ENCODE peak calls at places on chromosome 20, in five cellular contexts. One of them, this sample, is unnamed.

GRCh38 chr20:25389858-25390537 is 637 bp downstream of the ABHD12 start:
- DNase-seq in A549: no peak
- DNase-seq in IMR-90: no peak
- DNase-seq in SK-N-SH: peak
- DNase-seq in K562: peak
- DNase-seq in this sample: no peak

GRCh38 chr20:52448513-52448912 is 256.9 kb upstream of the ZFP64 start:
- DNase-seq in A549: no peak
- DNase-seq in IMR-90: no peak
- DNase-seq in SK-N-SH: no peak
- DNase-seq in K562: no peak
- DNase-seq in this sample: no peak

GRCh38 chr20:6693178-6693807 is 74.2 kb upstream of the BMP2 start:
- DNase-seq in A549: no peak
- DNase-seq in IMR-90: no peak
- DNase-seq in SK-N-SH: no peak
- DNase-seq in K562: no peak
- DNase-seq in this sample: no peak

GRCh38 chr20:40945754-40946451 is 82.7 kb upstream of the TOP1 start:
- DNase-seq in A549: peak
- DNase-seq in IMR-90: peak
- DNase-seq in SK-N-SH: peak
- DNase-seq in K562: peak
- DNase-seq in this sample: no peak

GRCh38 chr20:57810511-57811372 is 100.9 kb upstream of the PMEPA1 start:
- DNase-seq in A549: peak
- DNase-seq in IMR-90: no peak
- DNase-seq in SK-N-SH: no peak
- DNase-seq in K562: no peak
- DNase-seq in this sample: no peak

GRCh38 chr20:63736893-63737689 is 627 bp downstream of the LIME1 start:
- DNase-seq in A549: no peak
- DNase-seq in IMR-90: no peak
- DNase-seq in SK-N-SH: peak
- DNase-seq in K562: no peak
- DNase-seq in this sample: no peak

GRCh38 chr20:48295966-48296421 is 510.7 kb upstream of the SULF2 start:
- DNase-seq in A549: no peak
- DNase-seq in IMR-90: peak
- DNase-seq in SK-N-SH: no peak
- DNase-seq in K562: no peak
- DNase-seq in this sample: no peak

GRCh38 chr20:55424968-55425367 is 580.4 kb downstream of the CBLN4 start:
- DNase-seq in A549: no peak
- DNase-seq in IMR-90: no peak
- DNase-seq in SK-N-SH: no peak
- DNase-seq in K562: no peak
- DNase-seq in this sample: no peak

GRCh38 chr20:30599990-30600389 is 657.5 kb upstream of the DEFB115 start:
- DNase-seq in A549: no peak
- DNase-seq in IMR-90: no peak
- DNase-seq in SK-N-SH: no peak
- DNase-seq in K562: no peak
- DNase-seq in this sample: no peak

GRCh38 chr20:41138527-41139226 is 1.3 kb downstream of the PLCG1 start:
- DNase-seq in A549: no peak
- DNase-seq in IMR-90: peak
- DNase-seq in SK-N-SH: peak
- DNase-seq in K562: no peak
- DNase-seq in this sample: no peak

GRCh38 chr20:7916648-7917047 is 23.6 kb downstream of the HAO1 start:
- DNase-seq in A549: no peak
- DNase-seq in IMR-90: no peak
- DNase-seq in SK-N-SH: no peak
- DNase-seq in K562: no peak
- DNase-seq in this sample: no peak

GRCh38 chr20:34473262-34473883 is 42.8 kb upstream of the DYNLRB1 start:
- DNase-seq in A549: peak
- DNase-seq in IMR-90: peak
- DNase-seq in SK-N-SH: peak
- DNase-seq in K562: peak
- DNase-seq in this sample: no peak

GRCh38 chr20:6381887-6382286 is 259.1 kb upstream of the FERMT1 start:
- DNase-seq in A549: peak
- DNase-seq in IMR-90: peak
- DNase-seq in SK-N-SH: peak
- DNase-seq in K562: no peak
- DNase-seq in this sample: no peak

GRCh38 chr20:6746901-6747609 is 20.4 kb upstream of the BMP2 start:
- DNase-seq in A549: peak
- DNase-seq in IMR-90: peak
- DNase-seq in SK-N-SH: no peak
- DNase-seq in K562: no peak
- DNase-seq in this sample: peak

GRCh38 chr20:50681359-50682064 is 9.8 kb downstream of the RIPOR3 start:
- DNase-seq in A549: no peak
- DNase-seq in IMR-90: no peak
- DNase-seq in SK-N-SH: no peak
- DNase-seq in K562: no peak
- DNase-seq in this sample: no peak

GRCh38 chr20:34410331-34410730 is 47.3 kb downstream of the ITCH start:
- DNase-seq in A549: no peak
- DNase-seq in IMR-90: peak
- DNase-seq in SK-N-SH: no peak
- DNase-seq in K562: no peak
- DNase-seq in this sample: no peak

GRCh38 chr20:64047968-64048401 is 1.5 kb downstream of the SOX18 start:
- DNase-seq in A549: no peak
- DNase-seq in IMR-90: no peak
- DNase-seq in SK-N-SH: no peak
- DNase-seq in K562: no peak
- DNase-seq in this sample: no peak

GRCh38 chr20:5863040-5863811 is 87.1 kb downstream of the TRMT6 start:
- DNase-seq in A549: no peak
- DNase-seq in IMR-90: peak
- DNase-seq in SK-N-SH: no peak
- DNase-seq in K562: no peak
- DNase-seq in this sample: no peak

GRCh38 chr20:3621111-3621510 is 42.1 kb downstream of the GFRA4 start:
- DNase-seq in A549: no peak
- DNase-seq in IMR-90: no peak
- DNase-seq in SK-N-SH: no peak
- DNase-seq in K562: no peak
- DNase-seq in this sample: no peak

GRCh38 chr20:32909896-32910571 is 51.3 kb downstream of the EFCAB8 start:
- DNase-seq in A549: no peak
- DNase-seq in IMR-90: no peak
- DNase-seq in SK-N-SH: no peak
- DNase-seq in K562: no peak
- DNase-seq in this sample: no peak

GRCh38 chr20:4555188-4555893 is 166.4 kb upstream of the PRND start:
- DNase-seq in A549: peak
- DNase-seq in IMR-90: peak
- DNase-seq in SK-N-SH: no peak
- DNase-seq in K562: no peak
- DNase-seq in this sample: no peak

GRCh38 chr20:45308078-45308778 is at the start of gene MATN4:
- DNase-seq in A549: no peak
- DNase-seq in IMR-90: no peak
- DNase-seq in SK-N-SH: no peak
- DNase-seq in K562: no peak
- DNase-seq in this sample: no peak

GRCh38 chr20:19975436-19975799 is 41.7 kb upstream of the NAA20 start:
- DNase-seq in A549: peak
- DNase-seq in IMR-90: peak
- DNase-seq in SK-N-SH: no peak
- DNase-seq in K562: no peak
- DNase-seq in this sample: no peak

GRCh38 chr20:59741073-59741472 is 136.7 kb downstream of the PHACTR3 start:
- DNase-seq in A549: no peak
- DNase-seq in IMR-90: no peak
- DNase-seq in SK-N-SH: no peak
- DNase-seq in K562: no peak
- DNase-seq in this sample: no peak

GRCh38 chr20:43787937-43788336 is 61.1 kb upstream of the GTSF1L start:
- DNase-seq in A549: no peak
- DNase-seq in IMR-90: no peak
- DNase-seq in SK-N-SH: no peak
- DNase-seq in K562: no peak
- DNase-seq in this sample: no peak

GRCh38 chr20:4006640-4007039 is 8.7 kb downstream of the RNF24 start:
- DNase-seq in A549: no peak
- DNase-seq in IMR-90: no peak
- DNase-seq in SK-N-SH: peak
- DNase-seq in K562: no peak
- DNase-seq in this sample: no peak

GRCh38 chr20:37327748-37328147 is 18.2 kb upstream of the SRC start:
- DNase-seq in A549: no peak
- DNase-seq in IMR-90: peak
- DNase-seq in SK-N-SH: no peak
- DNase-seq in K562: no peak
- DNase-seq in this sample: no peak

GRCh38 chr20:39468703-39469102 is 506.6 kb downstream of the DHX35 start:
- DNase-seq in A549: no peak
- DNase-seq in IMR-90: no peak
- DNase-seq in SK-N-SH: no peak
- DNase-seq in K562: no peak
- DNase-seq in this sample: no peak

GRCh38 chr20:881051-881820 is 34.9 kb downstream of the ANGPT4 start:
- DNase-seq in A549: peak
- DNase-seq in IMR-90: peak
- DNase-seq in SK-N-SH: no peak
- DNase-seq in K562: peak
- DNase-seq in this sample: peak

GRCh38 chr20:32619586-32619985 is 34.5 kb upstream of the NOL4L start:
- DNase-seq in A549: no peak
- DNase-seq in IMR-90: no peak
- DNase-seq in SK-N-SH: no peak
- DNase-seq in K562: no peak
- DNase-seq in this sample: no peak

GRCh38 chr20:11158589-11158988 is 484.8 kb upstream of the JAG1 start:
- DNase-seq in A549: no peak
- DNase-seq in IMR-90: no peak
- DNase-seq in SK-N-SH: no peak
- DNase-seq in K562: no peak
- DNase-seq in this sample: no peak

GRCh38 chr20:23126281-23127061 is 40.3 kb upstream of the CD93 start:
- DNase-seq in A549: no peak
- DNase-seq in IMR-90: no peak
- DNase-seq in SK-N-SH: no peak
- DNase-seq in K562: no peak
- DNase-seq in this sample: no peak

GRCh38 chr20:42366626-42367025 is 748.4 kb upstream of the CHD6 start:
- DNase-seq in A549: no peak
- DNase-seq in IMR-90: no peak
- DNase-seq in SK-N-SH: no peak
- DNase-seq in K562: no peak
- DNase-seq in this sample: no peak
- TF ChIP-seq RCOR1 in A549: no peak
- TF ChIP-seq RCOR1 in IMR-90: no peak
- TF ChIP-seq RCOR1 in SK-N-SH: no peak
- TF ChIP-seq RCOR1 in K562: no peak
- TF ChIP-seq RCOR1 in this sample: no peak

GRCh38 chr20:49552007-49552406 is 15.9 kb downstream of the PTGIS start:
- DNase-seq in A549: no peak
- DNase-seq in IMR-90: no peak
- DNase-seq in SK-N-SH: no peak
- DNase-seq in K562: no peak
- DNase-seq in this sample: no peak
- TF ChIP-seq RCOR1 in A549: no peak
- TF ChIP-seq RCOR1 in IMR-90: no peak
- TF ChIP-seq RCOR1 in SK-N-SH: no peak
- TF ChIP-seq RCOR1 in K562: no peak
- TF ChIP-seq RCOR1 in this sample: no peak

DNA sequence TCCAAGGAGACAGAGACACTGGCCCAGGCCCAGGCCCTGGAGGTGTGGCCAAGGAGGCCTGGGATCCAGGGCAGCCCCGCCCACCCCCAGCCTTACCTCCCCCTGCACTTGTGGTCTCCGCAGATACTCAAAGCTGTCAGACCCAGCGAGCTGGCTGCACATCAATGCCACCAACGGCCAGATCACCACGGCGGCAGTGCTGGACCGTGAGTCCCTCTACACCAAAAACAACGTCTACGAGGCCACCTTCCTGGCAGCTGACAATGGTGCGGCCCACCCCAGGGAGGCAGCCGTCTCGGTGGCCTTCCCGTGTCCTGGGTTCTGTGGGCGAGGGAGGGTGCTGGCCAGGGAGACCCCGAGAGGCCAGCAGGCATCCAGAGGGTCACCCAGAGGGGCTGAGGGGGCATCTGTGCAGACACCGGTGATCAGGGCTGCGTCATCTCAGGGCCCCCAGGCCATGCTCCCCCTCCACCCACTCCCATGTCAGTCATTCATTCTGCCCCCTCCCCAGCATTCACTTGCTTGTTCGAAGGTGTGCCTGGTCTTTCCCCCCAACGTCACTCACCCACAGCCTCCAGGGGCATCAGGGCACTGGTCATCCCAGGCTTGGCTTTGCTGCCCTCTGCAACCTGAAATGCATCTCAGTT is 141.3 kb downstream of the TAF4 start:
- DNase-seq in A549: no peak
- DNase-seq in IMR-90: no peak
- DNase-seq in SK-N-SH: no peak
- DNase-seq in K562: no peak
- DNase-seq in this sample: no peak
- TF ChIP-seq RCOR1 in A549: no peak
- TF ChIP-seq RCOR1 in IMR-90: no peak
- TF ChIP-seq RCOR1 in SK-N-SH: no peak
- TF ChIP-seq RCOR1 in K562: no peak
- TF ChIP-seq RCOR1 in this sample: no peak

GRCh38 chr20:17995967-17996819 is 27.4 kb downstream of the MGME1 start:
- DNase-seq in A549: peak
- DNase-seq in IMR-90: peak
- DNase-seq in SK-N-SH: peak
- DNase-seq in K562: peak
- DNase-seq in this sample: no peak
- TF ChIP-seq RCOR1 in A549: no peak
- TF ChIP-seq RCOR1 in IMR-90: no peak
- TF ChIP-seq RCOR1 in SK-N-SH: no peak
- TF ChIP-seq RCOR1 in K562: no peak
- TF ChIP-seq RCOR1 in this sample: no peak